ENCODE peak calls at places on chromosomes 4 and X, in six cellular contexts. N, S, Q, Z, A and W are unnamed samples.

GRCh38 chrX:95764972-95765451 is 919.6 kb upstream of the DIAPH2 start:
- DNase-seq in N (peak), S (peak), Q (no peak), Z (peak), A (peak), W (no peak)

GRCh38 chrX:7110821-7111276 is 36.7 kb upstream of the STS start:
- DNase-seq in N (no peak), S (no peak), Q (no peak), Z (no peak), A (no peak), W (no peak)

GRCh38 chr4:133147922-133148689 is 988 bp upstream of the PCDH10 start:
- DNase-seq in N (no peak), S (peak), Q (no peak), Z (peak), A (peak), W (no peak)

GRCh38 chr4:172830295-172830764 is 338.3 kb upstream of the GALNT7 start:
- DNase-seq in N (peak), S (peak), Q (no peak), Z (peak), A (no peak), W (no peak)

GRCh38 chrX:13110427-13111324 is 66.3 kb upstream of the FAM9C start:
- DNase-seq in N (peak), S (peak), Q (peak), Z (peak), A (peak), W (no peak)

GRCh38 chr4:123621072-123621705 is 224.6 kb downstream of the SPRY1 start:
- DNase-seq in N (peak), S (peak), Q (peak), Z (peak), A (peak), W (no peak)

GRCh38 chr4:26573389-26573794 is 10.5 kb upstream of the TBC1D19 start:
- DNase-seq in N (peak), S (no peak), Q (no peak), Z (no peak), A (peak), W (peak)

GRCh38 chr4:158914178-158914577 is 145.4 kb downstream of the FNIP2 start:
- DNase-seq in N (peak), S (peak), Q (no peak), Z (peak), A (peak), W (peak)

GRCh38 chr4:2686379-2687265 is 69.5 kb downstream of the TNIP2 start:
- DNase-seq in N (no peak), S (no peak), Q (no peak), Z (no peak), A (no peak), W (no peak)

GRCh38 chr4:79331126-79331876 is 5.4 kb upstream of the NAA11 start:
- DNase-seq in N (peak), S (peak), Q (no peak), Z (peak), A (no peak), W (no peak)

GRCh38 chrX:39174761-39175417 is 373.6 kb downstream of the MID1IP1 start:
- DNase-seq in N (peak), S (peak), Q (peak), Z (peak), A (no peak), W (no peak)

GRCh38 chr4:2834001-2834921 is 9.4 kb upstream of the ADD1 start:
- DNase-seq in N (no peak), S (no peak), Q (no peak), Z (no peak), A (no peak), W (no peak)

GRCh38 chr4:53192017-53192416 is 173.8 kb downstream of the SCFD2 start:
- DNase-seq in N (no peak), S (no peak), Q (no peak), Z (no peak), A (no peak), W (no peak)

GRCh38 chr4:89838005-89838404 is 1.0 kb upstream of the SNCA start:
- DNase-seq in N (no peak), S (peak), Q (no peak), Z (no peak), A (no peak), W (no peak)

GRCh38 chr4:31327031-31327430 is 606.9 kb downstream of the PCDH7 start:
- DNase-seq in N (no peak), S (no peak), Q (no peak), Z (no peak), A (no peak), W (no peak)

GRCh38 chrX:11953615-11954014 is 184.7 kb upstream of the FRMPD4 start:
- DNase-seq in N (peak), S (peak), Q (no peak), Z (peak), A (peak), W (peak)

GRCh38 chr4:22070256-22070655 is 121.7 kb upstream of the KCNIP4 start:
- DNase-seq in N (no peak), S (no peak), Q (no peak), Z (no peak), A (no peak), W (no peak)

GRCh38 chr4:181235361-181235760 is 1007.8 kb upstream of the TENM3 start:
- DNase-seq in N (no peak), S (no peak), Q (no peak), Z (no peak), A (no peak), W (no peak)

GRCh38 chr4:8768357-8768999 is 103.2 kb downstream of the HMX1 start:
- DNase-seq in N (no peak), S (no peak), Q (no peak), Z (no peak), A (no peak), W (no peak)

GRCh38 chrX:100494570-100494969 is 84.5 kb upstream of the PCDH19 start:
- DNase-seq in N (no peak), S (no peak), Q (no peak), Z (no peak), A (no peak), W (no peak)

GRCh38 chrX:1582686-1583437 is 8.5 kb upstream of the AKAP17A start:
- DNase-seq in N (no peak), S (peak), Q (no peak), Z (no peak), A (peak), W (no peak)
- H3K4me3 ChIP-seq in N (no peak), S (no peak), Q (no peak), Z (no peak), A (no peak), W (no peak)

DNA sequence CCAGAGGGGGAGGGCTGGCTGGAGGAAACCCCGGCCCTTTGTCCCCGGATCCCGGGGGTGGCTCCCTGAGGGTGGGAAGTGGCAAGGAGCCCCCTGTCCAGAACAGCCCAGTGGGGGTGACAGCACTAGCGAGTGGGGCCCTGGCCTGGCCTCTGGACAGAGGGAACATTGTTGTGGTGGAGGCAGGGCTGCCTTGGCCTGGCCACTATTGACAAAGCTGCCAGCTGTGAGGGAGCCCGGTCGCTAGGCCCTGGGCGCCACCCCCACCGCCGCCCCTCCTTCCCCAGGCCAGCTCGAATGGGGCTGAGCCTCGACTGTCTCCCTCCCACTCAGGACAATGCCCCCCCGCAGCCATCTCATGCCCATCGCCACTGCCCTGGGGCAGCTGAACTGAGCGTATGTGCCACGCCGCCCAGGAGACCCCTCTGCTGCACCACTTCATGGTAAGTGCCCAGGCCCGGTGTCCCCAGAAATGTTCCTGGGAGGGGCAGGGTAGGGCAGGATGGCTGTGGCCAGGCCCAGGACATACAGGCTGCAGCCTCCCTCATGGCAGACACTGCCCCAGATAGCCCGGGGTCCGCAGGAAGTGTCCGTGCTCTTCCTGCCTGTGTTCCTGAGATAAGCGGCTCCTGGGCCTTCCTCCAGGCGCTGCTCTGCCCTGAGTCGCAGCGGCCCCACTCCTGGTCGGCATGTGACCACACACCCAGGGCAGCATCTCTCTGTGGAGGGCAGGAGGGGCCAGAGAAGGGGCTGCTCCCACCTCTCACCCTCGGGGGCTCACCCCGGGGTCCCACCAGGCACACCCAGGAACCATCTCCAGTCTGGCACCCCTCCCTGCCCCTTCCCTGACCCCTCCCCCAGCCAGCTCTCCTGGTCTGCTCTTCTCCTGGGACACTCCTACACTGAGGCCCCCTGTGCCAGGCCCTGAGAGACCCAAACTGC is 1.4 kb downstream of the PLXNB3 start:
- DNase-seq in N (no peak), S (peak), Q (peak), Z (peak), A (no peak), W (no peak)
- TF ChIP-seq CTCF in N (no peak), S (no peak), Q (no peak), Z (no peak), A (no peak), W (no peak)

GRCh38 chrX:131802836-131803626 is 220.1 kb upstream of the STK26 start:
- DNase-seq in N (peak), S (no peak), Q (peak), Z (no peak), A (no peak), W (no peak)
- H3K4me3 ChIP-seq in N (peak), S (no peak), Q (peak), Z (no peak), A (no peak), W (peak)

DNA sequence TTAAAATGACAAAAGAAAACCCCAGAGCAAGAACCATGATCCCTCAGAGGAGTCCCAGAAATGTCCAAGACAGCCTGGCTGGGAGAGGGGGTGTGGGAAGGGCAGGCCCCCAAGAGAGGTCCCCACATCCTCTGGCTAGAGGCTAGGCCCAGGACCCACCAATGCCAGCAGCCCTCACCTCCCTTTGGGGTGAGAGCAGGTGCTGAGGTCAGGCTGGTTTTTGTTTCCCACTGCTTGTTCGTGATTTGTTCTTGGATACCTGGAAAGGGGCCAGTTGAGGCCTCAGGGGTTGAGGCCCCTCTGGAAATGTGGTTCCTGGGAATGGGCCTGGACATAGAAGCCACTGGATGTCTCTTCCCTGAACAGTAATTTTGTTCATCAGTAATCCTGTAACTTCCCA is 2.3 kb upstream of the GRSF1 start:
- DNase-seq in N (no peak), S (no peak), Q (no peak), Z (no peak), A (no peak), W (no peak)
- TF ChIP-seq CTCF in N (no peak), S (no peak), Q (no peak), Z (no peak), A (no peak), W (no peak)

GRCh38 chrX:16712825-16713155 is 321 bp upstream of the CTPS2 start:
- DNase-seq in N (peak), S (no peak), Q (peak), Z (no peak), A (peak), W (no peak)

GRCh38 chrX:16708016-16708415 is 4.5 kb downstream of the CTPS2 start:
- DNase-seq in N (no peak), S (no peak), Q (no peak), Z (no peak), A (peak), W (no peak)

GRCh38 chrX:16711219-16712115 is 1.0 kb downstream of the CTPS2 start:
- DNase-seq in N (no peak), S (no peak), Q (no peak), Z (no peak), A (no peak), W (no peak)

GRCh38 chrX:16714504-16714903 is 2.0 kb upstream of the CTPS2 start:
- DNase-seq in N (no peak), S (no peak), Q (no peak), Z (no peak), A (no peak), W (no peak)

GRCh38 chrX:16712116-16712824 is at the start of gene CTPS2:
- DNase-seq in N (peak), S (peak), Q (peak), Z (peak), A (peak), W (no peak)
- H3K4me3 ChIP-seq in N (peak), S (peak), Q (peak), Z (peak), A (peak), W (peak)

DNA sequence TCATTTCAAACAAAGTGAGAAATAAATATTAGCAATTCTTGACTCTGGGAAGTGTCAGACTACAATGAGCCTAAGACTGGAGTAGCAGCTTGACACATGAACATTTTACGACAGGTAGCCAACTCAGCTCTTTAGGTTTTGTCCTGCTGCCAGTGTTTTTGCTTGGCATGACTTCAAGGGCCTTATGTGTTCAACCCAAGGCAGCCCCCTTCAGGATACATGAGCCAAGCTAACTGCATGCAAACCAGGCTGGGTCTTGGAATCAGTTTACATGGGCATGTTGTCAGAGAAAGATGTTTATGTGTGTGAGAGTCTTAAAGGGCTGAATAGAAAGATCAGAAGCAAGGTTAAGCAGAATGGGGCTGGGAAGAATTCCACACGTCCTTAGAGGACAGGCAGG is 97.4 kb downstream of the NKX6-1 start:
- DNase-seq in N (no peak), S (no peak), Q (no peak), Z (no peak), A (no peak), W (no peak)
- TF ChIP-seq CTCF in N (no peak), S (no peak), Q (no peak), Z (no peak), A (no peak), W (no peak)

GRCh38 chr4:186013404-186014186 is 55.4 kb upstream of the TLR3 start:
- DNase-seq in N (no peak), S (no peak), Q (no peak), Z (no peak), A (no peak), W (no peak)
- H3K4me3 ChIP-seq in N (no peak), S (no peak), Q (no peak), Z (no peak), A (no peak), W (no peak)

GRCh38 chr4:86089924-86090323 is 269.9 kb downstream of the MAPK10 start:
- DNase-seq in N (peak), S (peak), Q (no peak), Z (peak), A (no peak), W (no peak)

GRCh38 chr4:86092684-86093083 is 267.2 kb downstream of the MAPK10 start:
- DNase-seq in N (peak), S (peak), Q (no peak), Z (peak), A (peak), W (peak)

GRCh38 chr4:86091201-86091600 is 268.7 kb downstream of the MAPK10 start:
- DNase-seq in N (no peak), S (no peak), Q (no peak), Z (no peak), A (no peak), W (no peak)

GRCh38 chr4:86089053-86089452 is 270.8 kb downstream of the MAPK10 start:
- DNase-seq in N (no peak), S (no peak), Q (no peak), Z (no peak), A (no peak), W (no peak)
- TF ChIP-seq CTCF in N (no peak), S (no peak), Q (no peak), Z (no peak), A (no peak), W (no peak)

DNA sequence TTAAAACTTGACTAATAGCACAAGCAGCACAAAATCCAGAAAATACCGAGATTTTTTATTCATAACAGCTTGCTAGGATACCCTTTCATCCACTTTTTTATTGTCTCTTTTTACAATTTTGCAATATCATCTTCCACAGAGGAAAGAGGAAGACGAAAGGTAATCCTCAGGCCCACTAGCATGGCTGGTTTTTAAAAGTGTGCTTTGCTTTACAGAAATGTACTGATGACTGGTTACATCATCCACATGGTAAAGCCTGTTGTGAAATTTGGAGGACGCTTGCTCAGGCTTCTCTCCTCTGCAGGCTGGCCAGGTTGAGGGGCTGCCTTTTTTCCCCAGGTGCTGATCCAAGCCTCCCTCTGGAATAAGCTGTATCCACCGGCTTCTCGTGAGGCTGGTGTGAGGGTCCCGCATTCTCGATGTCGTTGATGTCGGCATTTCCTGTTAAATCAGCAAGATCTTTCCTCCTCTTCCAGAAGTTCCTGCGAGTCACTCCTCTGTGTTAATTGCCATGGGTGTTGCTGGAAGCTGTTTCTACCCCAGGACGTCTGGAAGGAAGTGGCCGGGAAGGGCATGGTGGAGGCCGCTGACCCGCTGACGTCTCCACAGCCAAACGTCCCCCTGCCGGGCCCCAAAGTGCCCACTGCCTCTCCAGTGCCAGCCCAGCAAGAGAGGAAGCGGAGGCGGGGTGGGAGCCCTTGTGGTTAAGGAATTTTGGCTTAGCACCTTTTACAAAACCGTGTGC is 5.8 kb upstream of the DGKQ start:
- DNase-seq in N (peak), S (peak), Q (no peak), Z (peak), A (peak), W (no peak)
- H3K4me3 ChIP-seq in N (no peak), S (no peak), Q (no peak), Z (no peak), A (no peak), W (no peak)

GRCh38 chr4:154858166-154858565 is 77.1 kb downstream of the RBM46 start:
- DNase-seq in N (peak), S (no peak), Q (no peak), Z (no peak), A (no peak), W (no peak)

DNA sequence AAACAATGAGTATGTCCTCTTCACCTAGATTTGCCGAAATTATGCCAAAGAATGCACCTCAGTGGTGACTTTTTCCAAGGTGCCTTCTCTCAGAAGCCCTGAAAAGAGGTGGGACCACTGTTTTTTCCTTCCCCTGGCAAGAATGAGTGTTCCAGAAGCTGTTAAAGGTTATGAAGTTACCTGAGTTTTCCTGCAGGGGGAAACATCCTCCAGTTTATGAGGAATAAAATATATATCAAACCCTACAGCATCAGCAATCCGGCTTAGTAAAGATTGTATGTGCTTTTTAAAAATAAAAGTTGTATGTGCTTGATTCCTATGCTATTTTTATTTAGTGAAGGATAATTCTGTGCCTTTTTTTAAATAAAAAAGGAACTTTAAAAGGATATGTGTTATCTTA is 73.3 kb downstream of the RBM46 start:
- DNase-seq in N (peak), S (peak), Q (no peak), Z (peak), A (no peak), W (no peak)
- TF ChIP-seq CTCF in N (peak), S (peak), Q (no peak), Z (peak), A (peak), W (peak)